ENCODE peak calls at places on chromosomes 1 and 21, in four cellular contexts. I is dermis microvascular lymphatic vessel endothelial cell; G is stimulated activated CD8-positive, alpha-beta memory T cell treated with anti-CD3 and anti-CD28 coated beads, Interleukin-7, amount 100 ng/mL, for 1 hour; H is activated CD4-positive, alpha-beta T cell treated with anti-CD3 and anti-CD28 coated beads, Interleukin-2, amount 10 ng/mL, durations not matched to agents 7 days and 5 days. U is an unnamed sample.

GRCh38 chr1:183652107-183652506 is 1.0 kb downstream of the APOBEC4 start:
- DNase-seq in I (no peak), G (no peak), H (no peak), U (no peak)

GRCh38 chr21:15823486-15824150 is 93.8 kb downstream of the USP25 start:
- DNase-seq in I (no peak), G (no peak), H (peak; percentile 52), U (no peak)

GRCh38 chr1:208207388-208208131 is 36.6 kb downstream of the PLXNA2 start:
- DNase-seq in I (peak; percentile 88), G (no peak), H (no peak), U (no peak)

GRCh38 chr1:115465802-115466363 is 127.8 kb upstream of the NGF start:
- DNase-seq in I (no peak), G (no peak), H (no peak), U (no peak)

GRCh38 chr1:99728494-99729235 is 37.8 kb downstream of the FRRS1 start:
- DNase-seq in I (peak; percentile 15), G (no peak), H (no peak), U (peak; percentile 62)

GRCh38 chr1:19643113-19643512 is 998 bp upstream of the NBL1 start:
- DNase-seq in I (no peak), G (no peak), H (no peak), U (no peak)

GRCh38 chr1:59669752-59670312 is 144.9 kb upstream of the HOOK1 start:
- DNase-seq in I (no peak), G (no peak), H (no peak), U (no peak)

GRCh38 chr1:206513312-206514111 is 6.2 kb downstream of the RASSF5 start:
- DNase-seq in I (no peak), G (no peak), H (no peak), U (no peak)

GRCh38 chr21:15667010-15667409 is 62.8 kb upstream of the USP25 start:
- DNase-seq in I (no peak), G (no peak), H (no peak), U (no peak)

GRCh38 chr21:45365608-45366241 is 39.2 kb upstream of the COL18A1 start:
- DNase-seq in I (peak; percentile 48), G (no peak), H (no peak), U (no peak)

U was measured in K562.